ENCODE peak calls at places on chromosomes 7 and 10, in eight cellular contexts. W, Z, J, Q, E, N, B and F are unnamed samples.

GRCh38 chr10:108561649-108562048 is 1361.7 kb downstream of the XPNPEP1 start:
- DNase-seq in W (no peak), Z (no peak), J (no peak), Q (no peak), E (no peak), N (no peak), B (peak; percentile 58), F (no peak)

GRCh38 chr10:22183771-22184466 is 33.9 kb downstream of the EBLN1 start:
- DNase-seq in W (no peak), Z (no peak), J (no peak), Q (no peak), E (no peak), N (no peak), B (no peak), F (no peak)

GRCh38 chr7:17696422-17696821 is 243.9 kb downstream of the SNX13 start:
- DNase-seq in W (no peak), Z (no peak), J (peak; percentile 30), Q (no peak), E (no peak), N (peak; percentile 18), B (peak; percentile 88), F (no peak)

GRCh38 chr7:29289156-29290021 is 94.8 kb downstream of the CHN2 start:
- DNase-seq in W (no peak), Z (no peak), J (no peak), Q (no peak), E (no peak), N (no peak), B (peak; percentile 51), F (no peak)

GRCh38 chr7:143512488-143513340 is 35.0 kb downstream of the TAS2R41 start:
- DNase-seq in W (no peak), Z (no peak), J (no peak), Q (no peak), E (no peak), N (no peak), B (peak; percentile 31), F (no peak)

GRCh38 chr10:21261705-21262285 is 263.7 kb downstream of the SKIDA1 start:
- DNase-seq in W (no peak), Z (no peak), J (no peak), Q (no peak), E (no peak), N (no peak), B (peak; percentile 24), F (no peak)

GRCh38 chr7:111294494-111294893 is 203.6 kb downstream of the LRRN3 start:
- DNase-seq in W (no peak), Z (no peak), J (no peak), Q (no peak), E (no peak), N (no peak), B (no peak), F (no peak)

GRCh38 chr7:26436996-26437547 is 145.4 kb downstream of the SNX10 start:
- DNase-seq in W (no peak), Z (no peak), J (no peak), Q (no peak), E (no peak), N (no peak), B (no peak), F (no peak)

GRCh38 chr10:111186385-111186784 is 109.6 kb downstream of the ADRA2A start:
- DNase-seq in W (no peak), Z (no peak), J (no peak), Q (peak; percentile 38), E (no peak), N (no peak), B (no peak), F (no peak)

GRCh38 chr10:35723992-35724391 is 81.9 kb upstream of the FZD8 start:
- DNase-seq in W (no peak), Z (no peak), J (no peak), Q (no peak), E (no peak), N (no peak), B (no peak), F (no peak)

GRCh38 chr7:98661607-98662006 is 44.5 kb downstream of the NPTX2 start:
- DNase-seq in W (no peak), Z (no peak), J (no peak), Q (no peak), E (no peak), N (no peak), B (no peak), F (no peak)

GRCh38 chr10:77374189-77374656 is 263.4 kb downstream of the KCNMA1 start:
- DNase-seq in W (no peak), Z (no peak), J (no peak), Q (no peak), E (no peak), N (no peak), B (no peak), F (no peak)

GRCh38 chr7:22601812-22602568 is 102.0 kb upstream of the STEAP1B start:
- DNase-seq in W (no peak), Z (no peak), J (no peak), Q (no peak), E (no peak), N (no peak), B (peak; percentile 55), F (no peak)

GRCh38 chr10:121216721-121217181 is 365.6 kb downstream of the WDR11 start:
- DNase-seq in W (no peak), Z (no peak), J (no peak), Q (no peak), E (no peak), N (no peak), B (no peak), F (no peak)

GRCh38 chr7:36692444-36692843 is 31.9 kb downstream of the AOAH start:
- DNase-seq in W (no peak), Z (no peak), J (no peak), Q (no peak), E (no peak), N (no peak), B (no peak), F (no peak)

GRCh38 chr7:55550010-55550409 is 22.3 kb downstream of the VOPP1 start:
- DNase-seq in W (no peak), Z (no peak), J (no peak), Q (no peak), E (no peak), N (peak; percentile 88), B (no peak), F (no peak)

GRCh38 chr10:104641150-104642000 is at the start of gene SORCS3:
- DNase-seq in W (no peak), Z (no peak), J (no peak), Q (no peak), E (peak; percentile 69), N (no peak), B (peak; percentile 3), F (no peak)

GRCh38 chr10:89301721-89302445 is at the start of gene IFIT2:
- DNase-seq in W (no peak), Z (no peak), J (peak; percentile 41), Q (peak; percentile 52), E (no peak), N (peak; percentile 55), B (peak; percentile 85), F (no peak)

GRCh38 chr7:133185512-133185911 is 67.4 kb upstream of the EXOC4 start:
- DNase-seq in W (no peak), Z (no peak), J (no peak), Q (no peak), E (no peak), N (no peak), B (no peak), F (no peak)